ENCODE peak calls at places on chromosomes 13 and 19, in six cellular contexts. K, O, D, J, C and U are unnamed samples.

GRCh38 chr13:101453784-101454201 is 1.3 kb downstream of the ITGBL1 start:
- DNase-seq in K (no peak), O (peak), D (no peak), J (no peak), C (no peak), U (no peak)

GRCh38 chr13:42957881-42958280 is 34.2 kb downstream of the EPSTI1 start:
- DNase-seq in K (no peak), O (no peak), D (no peak), J (no peak), C (no peak), U (no peak)

GRCh38 chr19:55172741-55173140 is 6.3 kb upstream of the DNAAF3 start:
- DNase-seq in K (no peak), O (no peak), D (no peak), J (no peak), C (no peak), U (no peak)

GRCh38 chr19:17379221-17379631 is 2.1 kb upstream of the PLVAP start:
- DNase-seq in K (no peak), O (no peak), D (peak), J (no peak), C (no peak), U (no peak)

GRCh38 chr19:18309525-18310064 is 13.3 kb downstream of the LSM4 start:
- DNase-seq in K (no peak), O (no peak), D (no peak), J (no peak), C (no peak), U (no peak)

GRCh38 chr13:25249001-25249543 is 38.2 kb downstream of the MTMR6 start:
- DNase-seq in K (peak), O (no peak), D (no peak), J (no peak), C (no peak), U (no peak)

GRCh38 chr19:38543807-38544568 is 73.8 kb downstream of the MAP4K1 start:
- DNase-seq in K (peak), O (peak), D (no peak), J (no peak), C (no peak), U (no peak)

GRCh38 chr13:27482996-27483395 is 32.6 kb upstream of the MTIF3 start:
- DNase-seq in K (peak), O (no peak), D (no peak), J (peak), C (no peak), U (no peak)

GRCh38 chr13:106416645-106417044 is 118.8 kb downstream of the EFNB2 start:
- DNase-seq in K (no peak), O (no peak), D (no peak), J (no peak), C (no peak), U (no peak)

GRCh38 chr13:73618275-73618865 is 515.8 kb downstream of the KLF12 start:
- DNase-seq in K (no peak), O (no peak), D (no peak), J (no peak), C (no peak), U (no peak)

GRCh38 chr19:9857920-9858746 is 23.0 kb downstream of the PIN1 start:
- DNase-seq in K (no peak), O (no peak), D (no peak), J (no peak), C (no peak), U (no peak)

GRCh38 chr13:25468330-25469178 is 96.8 kb downstream of the ATP8A2 start:
- DNase-seq in K (no peak), O (no peak), D (peak), J (no peak), C (no peak), U (peak)

GRCh38 chr13:43058318-43058674 is 34.9 kb downstream of the DNAJC15 start:
- DNase-seq in K (no peak), O (no peak), D (no peak), J (no peak), C (no peak), U (no peak)

GRCh38 chr13:66427330-66427990 is 802.7 kb downstream of the PCDH9 start:
- DNase-seq in K (no peak), O (no peak), D (no peak), J (no peak), C (no peak), U (no peak)

GRCh38 chr13:39952244-39953233 is 297.1 kb downstream of the COG6 start:
- DNase-seq in K (no peak), O (no peak), D (no peak), J (no peak), C (no peak), U (no peak)

GRCh38 chr13:50650936-50651638 is 192.4 kb downstream of the DLEU7 start:
- DNase-seq in K (no peak), O (no peak), D (no peak), J (no peak), C (no peak), U (no peak)

GRCh38 chr13:31204592-31204991 is 4.8 kb downstream of the B3GLCT start:
- DNase-seq in K (no peak), O (no peak), D (no peak), J (no peak), C (no peak), U (no peak)

GRCh38 chr19:31430381-31430780 is 81.1 kb upstream of the TSHZ3 start:
- DNase-seq in K (no peak), O (no peak), D (no peak), J (no peak), C (no peak), U (no peak)

GRCh38 chr13:98565726-98566577 is 11.0 kb downstream of the STK24 start:
- DNase-seq in K (no peak), O (peak), D (no peak), J (no peak), C (no peak), U (no peak)

GRCh38 chr13:33490461-33491327 is 205.1 kb upstream of the STARD13 start:
- DNase-seq in K (no peak), O (no peak), D (no peak), J (no peak), C (no peak), U (no peak)

GRCh38 chr19:47036233-47036651 is 12.2 kb downstream of the TMEM160 start:
- DNase-seq in K (no peak), O (no peak), D (no peak), J (no peak), C (no peak), U (no peak)

GRCh38 chr13:93118081-93118615 is 108.5 kb upstream of the GPC6 start:
- DNase-seq in K (no peak), O (no peak), D (no peak), J (no peak), C (no peak), U (no peak)

GRCh38 chr19:3453840-3454239 is 26.5 kb downstream of the SMIM24 start:
- DNase-seq in K (no peak), O (no peak), D (no peak), J (no peak), C (no peak), U (no peak)

GRCh38 chr19:10690351-10690781 is 10.9 kb upstream of the QTRT1 start:
- DNase-seq in K (no peak), O (no peak), D (no peak), J (no peak), C (no peak), U (no peak)

GRCh38 chr19:36081894-36082293 is 27.2 kb downstream of the WDR62 start:
- DNase-seq in K (no peak), O (no peak), D (no peak), J (no peak), C (no peak), U (no peak)

GRCh38 chr19:28711401-28711800 is 501.6 kb downstream of the UQCRFS1 start:
- DNase-seq in K (no peak), O (no peak), D (no peak), J (no peak), C (no peak), U (no peak)

GRCh38 chr13:21556051-21556450 is 47.9 kb downstream of the MICU2 start:
- DNase-seq in K (no peak), O (no peak), D (no peak), J (no peak), C (no peak), U (no peak)

GRCh38 chr13:45119469-45119989 is 781 bp upstream of the GTF2F2 start:
- DNase-seq in K (peak), O (no peak), D (no peak), J (peak), C (no peak), U (no peak)

GRCh38 chr19:24074720-24075119 is 12.3 kb upstream of the ZNF254 start:
- DNase-seq in K (no peak), O (no peak), D (no peak), J (no peak), C (no peak), U (no peak)

GRCh38 chr19:56507446-56508281 is at the start of gene ZNF471:
- DNase-seq in K (no peak), O (peak), D (no peak), J (peak), C (peak), U (no peak)

GRCh38 chr19:48490980-48491792 is 20.4 kb downstream of the LMTK3 start:
- DNase-seq in K (no peak), O (no peak), D (no peak), J (peak), C (no peak), U (no peak)

DNA sequence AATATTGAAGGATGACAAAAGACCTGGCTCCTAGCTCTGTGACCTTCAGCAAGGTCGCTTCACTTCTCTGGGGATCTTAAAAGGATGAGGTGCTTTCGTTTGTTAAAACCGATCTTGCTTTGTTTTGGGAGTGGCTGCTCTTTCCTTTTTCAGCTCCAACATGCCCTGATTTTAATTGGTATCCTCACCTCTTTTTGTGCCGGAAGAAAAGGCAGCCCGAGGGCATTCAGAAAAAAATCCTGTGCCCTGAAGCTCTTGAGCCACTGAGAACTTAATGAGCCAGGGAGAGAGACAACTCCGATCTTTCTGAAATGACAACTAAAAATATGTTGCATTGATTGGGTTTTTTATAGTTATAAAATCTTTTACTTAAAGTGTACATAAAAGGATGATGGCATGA is 19.4 kb downstream of the CLDN10 start:
- DNase-seq in K (no peak), O (no peak), D (no peak), J (no peak), C (no peak), U (no peak)
- TF ChIP-seq CTCF in K (no peak), O (no peak), D (no peak), J (no peak), C (no peak), U (no peak)

GRCh38 chr13:90984737-90985136 is 362.8 kb upstream of the MIR17HG start:
- DNase-seq in K (no peak), O (no peak), D (no peak), J (no peak), C (no peak), U (no peak)
- TF ChIP-seq CTCF in K (no peak), O (no peak), D (no peak), J (no peak), C (no peak), U (no peak)

DNA sequence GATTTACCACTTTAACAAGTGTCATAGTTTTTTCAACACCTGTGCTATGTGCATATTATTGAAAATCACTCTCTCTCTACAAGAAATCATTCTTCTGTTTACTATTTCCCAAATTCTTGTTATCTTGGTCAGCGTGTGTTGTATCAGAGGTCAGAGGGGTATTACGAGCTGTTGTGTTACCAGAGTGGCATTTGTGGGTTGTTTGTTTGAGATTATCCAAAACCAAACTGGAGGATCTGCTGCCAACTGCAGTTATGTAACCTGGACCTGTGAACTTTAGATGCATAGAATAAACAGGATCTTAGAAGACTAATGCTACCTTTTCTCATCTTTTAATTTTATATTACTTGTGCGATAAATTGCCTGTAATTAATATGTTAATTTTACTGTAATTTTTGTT is 1751.4 kb upstream of the SPRY2 start:
- DNase-seq in K (no peak), O (no peak), D (no peak), J (no peak), C (no peak), U (no peak)
- TF ChIP-seq CTCF in K (no peak), O (no peak), D (no peak), J (no peak), C (no peak), U (no peak)

GRCh38 chr13:75226092-75226491 is 255.9 kb downstream of the TBC1D4 start:
- DNase-seq in K (no peak), O (no peak), D (no peak), J (no peak), C (no peak), U (no peak)
- TF ChIP-seq CTCF in K (no peak), O (no peak), D (no peak), J (no peak), C (no peak), U (no peak)

DNA sequence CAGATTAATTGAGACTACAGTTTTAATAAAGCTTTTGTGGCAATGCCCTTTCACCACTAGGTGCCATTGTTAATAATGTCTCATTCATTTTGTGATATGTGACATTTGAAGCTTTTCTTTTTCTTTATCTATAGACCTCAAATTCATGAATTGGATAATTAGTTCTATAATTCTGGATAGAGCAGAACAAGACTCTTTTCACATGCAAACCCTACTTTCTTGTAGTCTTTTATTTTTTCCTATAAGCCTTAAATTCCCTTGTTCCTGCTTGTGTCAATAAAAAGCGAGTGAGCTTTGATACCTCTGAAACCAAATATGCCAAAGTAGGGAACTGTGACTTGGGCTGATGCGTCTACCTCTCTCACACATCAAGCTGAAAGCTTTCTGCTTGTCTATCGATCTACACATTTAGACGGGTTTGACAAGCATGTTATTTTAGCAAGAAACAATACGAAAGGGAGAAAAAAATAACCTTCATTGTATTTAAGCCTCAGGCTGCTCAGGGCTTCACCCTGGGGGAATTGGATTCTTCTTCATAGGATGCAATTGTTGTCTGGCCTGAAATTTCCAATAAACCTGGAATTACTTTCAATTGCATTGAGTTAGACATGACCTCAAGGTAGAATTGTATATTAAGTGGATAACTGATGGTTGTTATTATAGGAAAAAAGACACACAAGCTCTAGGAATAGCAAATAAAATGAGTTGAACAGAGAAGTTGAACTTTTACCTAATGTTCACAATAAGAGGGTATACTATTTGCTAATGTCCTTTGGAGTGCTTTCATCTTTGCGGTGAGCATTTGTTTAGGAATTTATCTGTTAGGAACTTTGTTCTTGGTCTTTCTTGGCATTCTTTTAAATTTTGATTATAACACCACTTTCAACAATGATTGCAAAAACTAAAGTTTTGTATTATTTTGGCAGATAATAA is 1150.2 kb upstream of the PCDH9 start:
- DNase-seq in K (no peak), O (no peak), D (no peak), J (no peak), C (no peak), U (no peak)
- TF ChIP-seq CTCF in K (no peak), O (no peak), D (no peak), J (no peak), C (no peak), U (no peak)

GRCh38 chr19:15112385-15112784 is 5.2 kb downstream of the SYDE1 start:
- DNase-seq in K (no peak), O (no peak), D (no peak), J (no peak), C (no peak), U (no peak)
- TF ChIP-seq CTCF in K (no peak), O (no peak), D (peak), J (no peak), C (no peak), U (no peak)

DNA sequence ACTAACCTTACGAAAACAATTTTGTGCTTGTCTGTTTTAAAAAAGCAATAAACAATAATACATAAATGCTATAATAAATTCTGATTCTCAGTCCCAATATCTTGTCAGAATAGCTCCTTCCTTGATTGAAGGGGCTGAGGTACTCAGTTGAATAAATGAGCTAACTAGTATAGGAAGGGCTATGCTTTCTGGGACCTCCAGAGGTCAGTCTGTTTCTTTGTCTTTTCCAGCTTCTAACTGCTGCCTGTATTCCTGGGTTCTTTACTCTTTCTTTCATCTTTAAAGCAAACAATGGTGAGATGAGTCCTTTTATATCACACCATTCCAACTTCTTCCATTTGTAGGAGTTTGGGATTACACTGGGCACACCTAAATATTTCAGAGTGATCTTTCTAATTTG is 1297.0 kb upstream of the ATXN8OS start:
- DNase-seq in K (no peak), O (no peak), D (no peak), J (no peak), C (no peak), U (no peak)
- TF ChIP-seq CTCF in K (no peak), O (no peak), D (peak), J (no peak), C (no peak), U (peak)

DNA sequence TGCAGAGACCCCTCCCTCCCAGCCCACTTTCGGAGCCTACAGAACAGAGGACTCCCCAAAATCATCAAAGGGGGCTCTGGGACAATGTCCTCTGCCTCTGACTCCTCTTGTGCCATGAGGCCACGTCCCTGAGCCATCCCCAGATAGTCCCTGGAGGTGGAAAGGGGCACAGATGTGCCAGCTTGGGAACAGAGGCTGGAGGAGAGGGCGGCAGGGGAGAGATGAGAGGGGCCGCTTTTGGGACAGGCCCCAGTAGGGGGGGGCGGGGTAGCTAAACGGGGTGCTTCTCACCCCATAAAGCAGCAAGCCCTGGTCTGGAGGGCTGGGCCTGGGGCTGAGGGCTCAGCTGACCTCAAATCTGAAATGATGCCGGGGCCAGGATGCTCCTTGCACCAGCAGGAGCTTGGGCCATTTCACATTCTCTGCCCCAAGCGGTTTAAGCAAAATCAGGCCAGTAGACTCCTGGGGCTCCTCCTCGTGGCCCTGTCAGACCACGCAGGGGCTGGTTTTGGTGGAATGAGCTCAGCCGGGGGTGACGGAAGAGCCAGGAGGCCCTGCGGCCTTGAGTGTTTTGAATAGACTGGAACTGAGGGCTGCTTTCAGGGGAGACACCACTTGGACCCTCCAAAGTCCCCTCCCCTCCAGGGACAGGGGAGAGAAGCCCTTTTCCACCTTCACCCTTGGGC is 27.1 kb downstream of the ONECUT3 start:
- DNase-seq in K (no peak), O (no peak), D (no peak), J (no peak), C (no peak), U (no peak)
- TF ChIP-seq CTCF in K (no peak), O (no peak), D (peak), J (no peak), C (no peak), U (no peak)

GRCh38 chr13:75364131-75364713 is 117.7 kb downstream of the TBC1D4 start:
- DNase-seq in K (no peak), O (no peak), D (no peak), J (no peak), C (no peak), U (no peak)
- TF ChIP-seq CTCF in K (no peak), O (no peak), D (no peak), J (no peak), C (no peak), U (no peak)